ENCODE peak calls at places on chromosomes 6 and 20, in nine cellular contexts. U is thoracic aorta, D is transverse colon, E is GM03348, N is NCI-H1694 treated with DMSO at 0.1 percent for 48 hours, P is AG04450, W is OCI-LY7, H is lung microvascular endothelial cell, V is MCF 10A. L is an unnamed sample.

GRCh38 chr6:21414065-21414464 is 179.5 kb upstream of the SOX4 start:
- DNase-seq in W (no peak), V (no peak), N (no peak), P (no peak), U (no peak), E (no peak), D (no peak), H (no peak), L (no peak)

GRCh38 chr6:42572523-42572922 is 8.7 kb downstream of the UBR2 start:
- DNase-seq in D (no peak), W (peak; percentile 95), P (no peak), H (no peak), V (no peak), E (no peak), U (no peak), N (peak; percentile 12), L (peak; percentile 21)

GRCh38 chr20:21583486-21584168 is 69.8 kb upstream of the NKX2-2 start:
- DNase-seq in V (no peak), N (no peak), U (no peak), P (no peak), W (no peak), H (no peak), D (no peak), E (no peak), L (no peak)

GRCh38 chr6:21229061-21229460 is 364.5 kb upstream of the SOX4 start:
- DNase-seq in N (no peak), H (no peak), E (no peak), W (no peak), V (no peak), D (no peak), U (no peak), P (no peak), L (no peak)

GRCh38 chr6:72649032-72649984 is 27.4 kb downstream of the KCNQ5 start:
- DNase-seq in V (peak; percentile 90), D (no peak), W (no peak), N (no peak), U (peak; percentile 4), E (peak; percentile 34), H (no peak), P (peak; percentile 24), L (peak; percentile 64)

GRCh38 chr6:129701721-129702455 is 8.1 kb downstream of the ARHGAP18 start:
- DNase-seq in E (peak; percentile 69), W (no peak), V (peak; percentile 34), D (no peak), H (peak; percentile 67), P (no peak), N (no peak), U (no peak), L (no peak)

GRCh38 chr6:169961772-169962561 is 210.5 kb downstream of the ERMARD start:
- DNase-seq in P (no peak), W (no peak), U (no peak), D (peak; percentile 21), N (no peak), E (no peak), H (no peak), V (no peak), L (no peak)

GRCh38 chr6:3755637-3756515 is 4.4 kb upstream of the PXDC1 start:
- DNase-seq in H (no peak), N (no peak), V (no peak), W (no peak), U (no peak), D (no peak), E (no peak), P (no peak), L (no peak)

GRCh38 chr20:62959998-62960436 is 7.5 kb downstream of the SLC17A9 start:
- DNase-seq in D (no peak), V (no peak), U (no peak), E (no peak), N (no peak), W (no peak), P (no peak), H (no peak), L (no peak)

GRCh38 chr20:20520776-20521175 is 152.9 kb downstream of the INSM1 start:
- DNase-seq in E (peak; percentile 24), V (peak; percentile 67), P (no peak), N (no peak), W (no peak), D (no peak), U (no peak), H (no peak), L (peak; percentile 43)

GRCh38 chr6:137765044-137765443 is 102.0 kb upstream of the TNFAIP3 start:
- DNase-seq in E (no peak), H (no peak), U (no peak), N (no peak), V (no peak), P (no peak), W (no peak), D (no peak), L (no peak)

GRCh38 chr20:24102290-24102689 is 113.7 kb upstream of the GGTLC1 start:
- DNase-seq in H (peak; percentile 21), W (peak; percentile 15), P (no peak), D (no peak), V (peak; percentile 1), E (no peak), U (no peak), N (no peak), L (no peak)

GRCh38 chr6:33729059-33729458 is 17.6 kb upstream of the UQCC2 start:
- DNase-seq in N (no peak), E (no peak), H (no peak), P (no peak), U (no peak), D (no peak), W (no peak), V (no peak), L (no peak)

GRCh38 chr6:15344186-15344506 is 98.3 kb downstream of the JARID2 start:
- DNase-seq in H (no peak), P (no peak), E (no peak), D (no peak), W (no peak), V (no peak), N (no peak), U (no peak), L (no peak)

GRCh38 chr20:54044156-54044555 is 26.2 kb downstream of the BCAS1 start:
- DNase-seq in H (no peak), E (peak; percentile 83), P (no peak), U (no peak), W (no peak), V (peak; percentile 49), D (no peak), N (no peak), L (peak; percentile 38)

GRCh38 chr6:46741482-46741881 is 5.3 kb upstream of the ANKRD66 start:
- DNase-seq in W (no peak), V (no peak), H (no peak), E (no peak), D (no peak), U (no peak), P (no peak), N (no peak), L (no peak)

GRCh38 chr20:34984756-34985261 is 29.1 kb downstream of the MYH7B start:
- DNase-seq in P (no peak), W (no peak), D (no peak), V (peak; percentile 45), N (no peak), H (no peak), E (no peak), U (no peak), L (no peak)